ENCODE peak calls at places on chromosomes 5 and 9, in eight cellular contexts. One of them, this sample, is unnamed.

GRCh38 chr5:119328753-119329602 is 26.8 kb upstream of the TNFAIP8 start:
- DNase-seq in NCI-H510A treated with DMSO at 0.1 percent for 48 hours: no peak
- DNase-seq in HS-5: no peak
- DNase-seq in Jurkat, Clone E6-1: peak
- DNase-seq in NCI-H524: no peak
- DNase-seq in left cardiac atrium: no peak
- DNase-seq in activated T-helper 2 cell treated with anti-CD3 and anti-CD28 coated beads, Interferon-gamma antibody, Interleukin-2, Interleukin-4, amounts not matched to agents 10 μg/mL and 5 μg/mL and 100 μg/mL, durations not matched to agents 14 hours and 24 hours and 36 hours: peak
- DNase-seq in foreskin fibroblast: peak
- DNase-seq in this sample: peak

GRCh38 chr5:78550891-78551290 is 97.7 kb downstream of the LHFPL2 start:
- DNase-seq in NCI-H510A treated with DMSO at 0.1 percent for 48 hours: no peak
- DNase-seq in HS-5: no peak
- DNase-seq in Jurkat, Clone E6-1: no peak
- DNase-seq in NCI-H524: no peak
- DNase-seq in left cardiac atrium: no peak
- DNase-seq in activated T-helper 2 cell treated with anti-CD3 and anti-CD28 coated beads, Interferon-gamma antibody, Interleukin-2, Interleukin-4, amounts not matched to agents 10 μg/mL and 5 μg/mL and 100 μg/mL, durations not matched to agents 14 hours and 24 hours and 36 hours: no peak
- DNase-seq in foreskin fibroblast: peak
- DNase-seq in this sample: peak

GRCh38 chr5:176413709-176414191 is 2.6 kb downstream of the CLTB start:
- DNase-seq in NCI-H510A treated with DMSO at 0.1 percent for 48 hours: no peak
- DNase-seq in HS-5: no peak
- DNase-seq in Jurkat, Clone E6-1: no peak
- DNase-seq in NCI-H524: no peak
- DNase-seq in left cardiac atrium: no peak
- DNase-seq in activated T-helper 2 cell treated with anti-CD3 and anti-CD28 coated beads, Interferon-gamma antibody, Interleukin-2, Interleukin-4, amounts not matched to agents 10 μg/mL and 5 μg/mL and 100 μg/mL, durations not matched to agents 14 hours and 24 hours and 36 hours: no peak
- DNase-seq in foreskin fibroblast: no peak
- DNase-seq in this sample: no peak

GRCh38 chr9:127682351-127683136 is 24.2 kb upstream of the CFAP157 start:
- DNase-seq in NCI-H510A treated with DMSO at 0.1 percent for 48 hours: no peak
- DNase-seq in HS-5: no peak
- DNase-seq in Jurkat, Clone E6-1: no peak
- DNase-seq in NCI-H524: no peak
- DNase-seq in left cardiac atrium: no peak
- DNase-seq in activated T-helper 2 cell treated with anti-CD3 and anti-CD28 coated beads, Interferon-gamma antibody, Interleukin-2, Interleukin-4, amounts not matched to agents 10 μg/mL and 5 μg/mL and 100 μg/mL, durations not matched to agents 14 hours and 24 hours and 36 hours: no peak
- DNase-seq in foreskin fibroblast: no peak
- DNase-seq in this sample: no peak

GRCh38 chr9:121261107-121261460 is 6.9 kb upstream of the GSN start:
- DNase-seq in NCI-H510A treated with DMSO at 0.1 percent for 48 hours: no peak
- DNase-seq in HS-5: no peak
- DNase-seq in Jurkat, Clone E6-1: no peak
- DNase-seq in NCI-H524: peak
- DNase-seq in left cardiac atrium: no peak
- DNase-seq in activated T-helper 2 cell treated with anti-CD3 and anti-CD28 coated beads, Interferon-gamma antibody, Interleukin-2, Interleukin-4, amounts not matched to agents 10 μg/mL and 5 μg/mL and 100 μg/mL, durations not matched to agents 14 hours and 24 hours and 36 hours: no peak
- DNase-seq in foreskin fibroblast: no peak
- DNase-seq in this sample: no peak

GRCh38 chr5:137563646-137564474 is 64.7 kb upstream of the SPOCK1 start:
- DNase-seq in NCI-H510A treated with DMSO at 0.1 percent for 48 hours: no peak
- DNase-seq in HS-5: peak
- DNase-seq in Jurkat, Clone E6-1: no peak
- DNase-seq in NCI-H524: no peak
- DNase-seq in left cardiac atrium: peak
- DNase-seq in activated T-helper 2 cell treated with anti-CD3 and anti-CD28 coated beads, Interferon-gamma antibody, Interleukin-2, Interleukin-4, amounts not matched to agents 10 μg/mL and 5 μg/mL and 100 μg/mL, durations not matched to agents 14 hours and 24 hours and 36 hours: no peak
- DNase-seq in foreskin fibroblast: peak
- DNase-seq in this sample: peak

GRCh38 chr5:72280655-72281069 is 39.4 kb downstream of the MRPS27 start:
- DNase-seq in NCI-H510A treated with DMSO at 0.1 percent for 48 hours: no peak
- DNase-seq in HS-5: no peak
- DNase-seq in Jurkat, Clone E6-1: peak
- DNase-seq in NCI-H524: no peak
- DNase-seq in left cardiac atrium: no peak
- DNase-seq in activated T-helper 2 cell treated with anti-CD3 and anti-CD28 coated beads, Interferon-gamma antibody, Interleukin-2, Interleukin-4, amounts not matched to agents 10 μg/mL and 5 μg/mL and 100 μg/mL, durations not matched to agents 14 hours and 24 hours and 36 hours: no peak
- DNase-seq in foreskin fibroblast: peak
- DNase-seq in this sample: peak

GRCh38 chr5:82406200-82406773 is 128.1 kb upstream of the RPS23 start:
- DNase-seq in NCI-H510A treated with DMSO at 0.1 percent for 48 hours: no peak
- DNase-seq in HS-5: peak
- DNase-seq in Jurkat, Clone E6-1: no peak
- DNase-seq in NCI-H524: no peak
- DNase-seq in left cardiac atrium: peak
- DNase-seq in activated T-helper 2 cell treated with anti-CD3 and anti-CD28 coated beads, Interferon-gamma antibody, Interleukin-2, Interleukin-4, amounts not matched to agents 10 μg/mL and 5 μg/mL and 100 μg/mL, durations not matched to agents 14 hours and 24 hours and 36 hours: no peak
- DNase-seq in foreskin fibroblast: peak
- DNase-seq in this sample: peak

GRCh38 chr9:136270173-136270710 is 24.6 kb upstream of the QSOX2 start:
- DNase-seq in NCI-H510A treated with DMSO at 0.1 percent for 48 hours: no peak
- DNase-seq in HS-5: no peak
- DNase-seq in Jurkat, Clone E6-1: no peak
- DNase-seq in NCI-H524: no peak
- DNase-seq in left cardiac atrium: no peak
- DNase-seq in activated T-helper 2 cell treated with anti-CD3 and anti-CD28 coated beads, Interferon-gamma antibody, Interleukin-2, Interleukin-4, amounts not matched to agents 10 μg/mL and 5 μg/mL and 100 μg/mL, durations not matched to agents 14 hours and 24 hours and 36 hours: no peak
- DNase-seq in foreskin fibroblast: no peak
- DNase-seq in this sample: no peak